ENCODE peak calls at places on chromosomes 6 and 20, in eight cellular contexts. B is fibroblast of the conjunctiva; E is lung microvascular endothelial cell; V is T-helper 1 cell; S is non-pigmented ciliary epithelial cell; K is SHP77 treated with DMSO at 0.1 percent for 48 hours; Y is activated CD8-positive, alpha-beta memory T cell treated with anti-CD3 and anti-CD28 coated beads for 1 hour; C is Right ventricle myocardium superior. G is an unnamed sample.

GRCh38 chr20:3923818-3924217 is 34.6 kb downstream of the PANK2 start:
- DNase-seq in V (no peak), Y (no peak), C (no peak), E (no peak), B (no peak), K (no peak), S (peak), G (no peak)

GRCh38 chr6:87518453-87518852 is 45.7 kb downstream of the SLC35A1 start:
- DNase-seq in K (no peak), B (no peak), C (no peak), S (no peak), E (no peak), Y (no peak), V (no peak), G (no peak)

GRCh38 chr20:39698706-39699211 is 736.6 kb downstream of the DHX35 start:
- DNase-seq in E (no peak), Y (no peak), S (no peak), V (no peak), B (no peak), C (no peak), K (no peak), G (no peak)

GRCh38 chr20:58237318-58238182 is 9.1 kb upstream of the ANKRD60 start:
- DNase-seq in B (no peak), E (peak), Y (no peak), V (no peak), K (no peak), C (no peak), S (no peak), G (no peak)

GRCh38 chr6:19013011-19013410 is 625.9 kb downstream of the RNF144B start:
- DNase-seq in E (no peak), B (no peak), S (no peak), K (no peak), C (no peak), V (no peak), Y (no peak), G (no peak)

GRCh38 chr6:170075659-170076223 is 215.1 kb downstream of the DLL1 start:
- DNase-seq in B (no peak), Y (no peak), C (peak), K (no peak), E (no peak), S (no peak), V (no peak), G (no peak)

GRCh38 chr6:112563368-112563767 is 216.2 kb downstream of the RFPL4B start:
- DNase-seq in K (no peak), B (no peak), C (no peak), E (no peak), V (no peak), Y (no peak), S (peak), G (no peak)

GRCh38 chr6:125512621-125513020 is 210.9 kb upstream of the HDDC2 start:
- DNase-seq in Y (no peak), C (no peak), E (no peak), S (no peak), K (no peak), B (no peak), V (no peak), G (no peak)

GRCh38 chr6:142374965-142375733 is 73.3 kb downstream of the ADGRG6 start:
- DNase-seq in K (no peak), B (no peak), C (no peak), V (no peak), S (peak), E (peak), Y (no peak), G (no peak)

GRCh38 chr20:11850901-11851300 is 66.8 kb upstream of the BTBD3 start:
- DNase-seq in E (peak), K (no peak), B (no peak), C (no peak), Y (no peak), S (no peak), V (no peak), G (no peak)

GRCh38 chr6:90284745-90285481 is 11.7 kb downstream of the BACH2 start:
- DNase-seq in C (no peak), S (no peak), E (peak), Y (no peak), K (no peak), V (no peak), B (no peak), G (no peak)

GRCh38 chr6:42764883-42765653 is 16.8 kb upstream of the BICRAL start:
- DNase-seq in S (no peak), E (no peak), Y (no peak), V (no peak), B (no peak), K (no peak), C (no peak), G (no peak)

GRCh38 chr6:7996538-7997225 is 67.5 kb downstream of the BLOC1S5 start:
- DNase-seq in S (peak), B (peak), C (no peak), Y (no peak), V (no peak), K (no peak), E (peak), G (no peak)

GRCh38 chr20:1215386-1216170 is 10.3 kb upstream of the RAD21L1 start:
- DNase-seq in C (no peak), S (no peak), V (no peak), B (no peak), Y (no peak), E (no peak), K (no peak), G (no peak)

GRCh38 chr20:40687384-40688128 is 1.5 kb downstream of the MAFB start:
- DNase-seq in V (no peak), K (no peak), B (no peak), C (peak), Y (no peak), E (peak), S (no peak), G (no peak)

GRCh38 chr6:37972994-37973757 is 153.6 kb downstream of the ZFAND3 start:
- DNase-seq in S (no peak), K (no peak), C (no peak), B (peak), Y (no peak), E (no peak), V (no peak), G (no peak)

GRCh38 chr20:4366076-4366475 is 350.7 kb upstream of the RNF24 start:
- DNase-seq in S (no peak), K (no peak), B (no peak), C (no peak), Y (no peak), E (no peak), V (no peak), G (no peak)

GRCh38 chr6:31161216-31162126 is 3.1 kb downstream of the TCF19 start:
- DNase-seq in E (no peak), S (no peak), C (no peak), B (no peak), K (no peak), V (no peak), Y (no peak), G (no peak)

GRCh38 chr20:40670251-40670650 is 18.8 kb downstream of the MAFB start:
- DNase-seq in C (no peak), Y (no peak), V (no peak), B (no peak), S (no peak), E (no peak), K (no peak), G (no peak)

GRCh38 chr6:75611702-75612375 is 10.2 kb downstream of the SENP6 start:
- DNase-seq in B (no peak), Y (no peak), C (no peak), V (no peak), S (no peak), E (no peak), K (no peak), G (no peak)

GRCh38 chr20:56217820-56218219 is 30.7 kb upstream of the MC3R start:
- DNase-seq in C (no peak), B (no peak), V (no peak), S (no peak), E (no peak), K (no peak), Y (no peak), G (no peak)

GRCh38 chr6:149963462-149964242 is at the start of gene ULBP1:
- DNase-seq in Y (peak), C (peak), E (peak), V (peak), S (peak), B (peak), K (no peak), G (peak)

GRCh38 chr6:23316131-23316530 is 746.8 kb downstream of the HDGFL1 start:
- DNase-seq in C (no peak), Y (no peak), E (no peak), B (no peak), V (no peak), K (no peak), S (no peak), G (no peak)

GRCh38 chr20:17438436-17439039 is 92.6 kb downstream of the BFSP1 start:
- DNase-seq in E (no peak), S (no peak), K (no peak), C (no peak), Y (no peak), B (no peak), V (no peak), G (no peak)

GRCh38 chr6:105302617-105303128 is 100.2 kb downstream of the PREP start:
- DNase-seq in S (no peak), E (no peak), Y (no peak), B (no peak), C (no peak), K (no peak), V (no peak), G (no peak)

GRCh38 chr20:37941992-37942391 is 39.1 kb downstream of the VSTM2L start:
- DNase-seq in Y (no peak), B (no peak), E (no peak), V (no peak), C (no peak), K (no peak), S (no peak), G (no peak)

GRCh38 chr20:57078101-57078500 is 188.3 kb downstream of the BMP7 start:
- DNase-seq in B (no peak), K (no peak), Y (no peak), C (no peak), V (no peak), E (no peak), S (no peak), G (no peak)

GRCh38 chr6:100202417-100203194 is 208.6 kb upstream of the MCHR2 start:
- DNase-seq in V (no peak), Y (no peak), S (peak), K (no peak), E (peak), C (no peak), B (peak), G (no peak)

GRCh38 chr20:2794202-2794748 is 6.2 kb downstream of the CPXM1 start:
- DNase-seq in V (no peak), B (no peak), C (no peak), Y (no peak), E (no peak), K (no peak), S (no peak), G (no peak)

GRCh38 chr20:46312075-46312944 is 4.0 kb upstream of the CDH22 start:
- DNase-seq in K (no peak), E (no peak), B (no peak), C (no peak), S (no peak), V (no peak), Y (no peak), G (no peak)

GRCh38 chr6:146388736-146389364 is 154.8 kb upstream of the RAB32 start:
- DNase-seq in V (no peak), B (no peak), S (no peak), Y (no peak), E (no peak), K (no peak), C (no peak), G (no peak)

GRCh38 chr6:38501931-38502330 is 137.8 kb downstream of the BTBD9 start:
- DNase-seq in K (peak), S (no peak), E (no peak), V (no peak), C (no peak), B (no peak), Y (no peak), G (no peak)

G was measured in midbrain.